ENCODE peak calls at places on chromosomes 13 and 19, in four cellular contexts. C, P, N and H are unnamed samples.

GRCh38 chr13:31674056-31674455 is 65.3 kb upstream of the RXFP2 start:
- DNase-seq in C (no peak), P (no peak), N (no peak), H (no peak)

GRCh38 chr13:48624858-48625257 is 28.9 kb upstream of the CYSLTR2 start:
- DNase-seq in P (no peak), N (no peak), C (no peak), H (no peak)

GRCh38 chr19:40234429-40235237 is 8.1 kb upstream of the CCNP start:
- DNase-seq in C (no peak), P (no peak), N (no peak), H (no peak)

GRCh38 chr13:52955505-52955904 is 73.1 kb upstream of the OLFM4 start:
- DNase-seq in C (no peak), N (no peak), P (no peak), H (no peak)

GRCh38 chr13:49806126-49806536 is 13.6 kb upstream of the KPNA3 start:
- DNase-seq in C (no peak), P (peak; percentile 90), N (no peak), H (no peak)

GRCh38 chr19:55254625-55254977 is 4.2 kb downstream of the PPP6R1 start:
- DNase-seq in C (no peak), P (no peak), N (no peak), H (no peak)

GRCh38 chr13:107865643-107866006 is 349.7 kb downstream of the LIG4 start:
- DNase-seq in N (no peak), C (no peak), P (no peak), H (no peak)

GRCh38 chr13:48000559-48001126 is 430 bp downstream of the SUCLA2 start:
- DNase-seq in N (peak; percentile 7), P (no peak), C (no peak), H (no peak)

GRCh38 chr19:17869114-17869608 is 2.6 kb upstream of the SLC5A5 start:
- DNase-seq in P (no peak), N (no peak), C (no peak), H (no peak)

GRCh38 chr13:36105726-36106125 is 25.5 kb downstream of the DCLK1 start:
- DNase-seq in C (no peak), P (no peak), N (no peak), H (no peak)

GRCh38 chr19:14385492-14385891 is 4.2 kb downstream of the ADGRE5 start:
- DNase-seq in N (no peak), P (no peak), C (no peak), H (peak; percentile 14)

GRCh38 chr19:48867119-48867921 is 1.1 kb downstream of the PLEKHA4 start:
- DNase-seq in N (no peak), C (no peak), P (no peak), H (peak; percentile 25)

GRCh38 chr19:7483720-7484201 is 5.1 kb downstream of the PEX11G start:
- DNase-seq in P (no peak), N (no peak), C (no peak), H (peak; percentile 46)

GRCh38 chr13:34076943-34077703 is 259.2 kb downstream of the RFC3 start:
- DNase-seq in C (no peak), N (peak; percentile 36), P (peak; percentile 16), H (no peak)

GRCh38 chr13:23673354-23673753 is 103.1 kb downstream of the TNFRSF19 start:
- DNase-seq in N (no peak), C (no peak), P (no peak), H (no peak)

GRCh38 chr13:75621147-75621546 is 15.0 kb upstream of the LMO7 start:
- DNase-seq in C (no peak), P (no peak), N (no peak), H (no peak)

GRCh38 chr13:112730157-112730671 is 40.4 kb downstream of the ATP11A start:
- DNase-seq in N (no peak), C (no peak), P (no peak), H (no peak)

GRCh38 chr19:2478756-2479555 is 3.0 kb downstream of the GADD45B start:
- DNase-seq in C (no peak), N (peak; percentile 58), P (no peak), H (no peak)

GRCh38 chr19:1736280-1736679 is 17.0 kb upstream of the ONECUT3 start:
- DNase-seq in N (no peak), P (no peak), C (no peak), H (no peak)

GRCh38 chr19:39555883-39556282 is 15.9 kb upstream of the EID2 start:
- DNase-seq in N (no peak), P (no peak), C (no peak), H (no peak)

GRCh38 chr13:73967397-73968165 is 166.6 kb downstream of the KLF12 start:
- DNase-seq in N (no peak), P (no peak), C (peak; percentile 89), H (no peak)

GRCh38 chr13:99199541-99200432 is 867 bp upstream of the UBAC2 start:
- DNase-seq in P (no peak), N (no peak), C (no peak), H (no peak)

GRCh38 chr13:68927387-68928026 is 1180.1 kb upstream of the ATXN8OS start:
- DNase-seq in N (peak; percentile 35), P (peak; percentile 12), C (no peak), H (no peak)

DNA sequence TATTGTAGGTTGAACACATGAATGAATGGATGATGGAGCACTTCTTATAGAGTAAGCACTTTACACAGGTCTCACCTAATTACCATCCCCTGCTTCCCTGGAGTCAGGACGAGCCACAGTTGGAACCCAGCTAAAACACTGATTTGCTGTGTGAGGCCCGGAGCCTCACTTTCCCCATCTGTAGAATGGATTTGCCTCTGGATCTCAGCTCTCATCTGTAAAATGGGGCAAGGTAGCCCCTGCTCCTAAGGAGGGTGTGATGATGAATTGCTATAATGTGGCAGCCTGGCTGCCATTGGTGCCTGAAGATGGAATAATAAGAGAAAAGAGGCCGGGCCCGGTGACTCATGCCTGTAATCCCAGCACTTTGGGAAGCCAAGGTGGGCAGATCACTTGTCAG is 1.4 kb upstream of the PTPRS start:
- DNase-seq in N (no peak), P (no peak), C (no peak), H (no peak)
- TF ChIP-seq HDAC2 in N (no peak), P (no peak), C (no peak), H (no peak)

GRCh38 chr13:29594310-29594709 is 1.2 kb downstream of the SLC7A1 start:
- DNase-seq in N (peak; percentile 80), C (peak; percentile 21), P (peak; percentile 81), H (peak; percentile 25)

GRCh38 chr13:29593605-29594297 is 1.7 kb downstream of the SLC7A1 start:
- DNase-seq in N (no peak), C (no peak), P (no peak), H (no peak)

GRCh38 chr13:29595380-29596063 is at the start of gene SLC7A1:
- DNase-seq in N (peak; percentile 73), C (peak; percentile 43), P (peak; percentile 70), H (peak; percentile 87)

GRCh38 chr13:29596064-29596418 is 553 bp upstream of the SLC7A1 start:
- DNase-seq in P (no peak), C (no peak), N (no peak), H (no peak)

DNA sequence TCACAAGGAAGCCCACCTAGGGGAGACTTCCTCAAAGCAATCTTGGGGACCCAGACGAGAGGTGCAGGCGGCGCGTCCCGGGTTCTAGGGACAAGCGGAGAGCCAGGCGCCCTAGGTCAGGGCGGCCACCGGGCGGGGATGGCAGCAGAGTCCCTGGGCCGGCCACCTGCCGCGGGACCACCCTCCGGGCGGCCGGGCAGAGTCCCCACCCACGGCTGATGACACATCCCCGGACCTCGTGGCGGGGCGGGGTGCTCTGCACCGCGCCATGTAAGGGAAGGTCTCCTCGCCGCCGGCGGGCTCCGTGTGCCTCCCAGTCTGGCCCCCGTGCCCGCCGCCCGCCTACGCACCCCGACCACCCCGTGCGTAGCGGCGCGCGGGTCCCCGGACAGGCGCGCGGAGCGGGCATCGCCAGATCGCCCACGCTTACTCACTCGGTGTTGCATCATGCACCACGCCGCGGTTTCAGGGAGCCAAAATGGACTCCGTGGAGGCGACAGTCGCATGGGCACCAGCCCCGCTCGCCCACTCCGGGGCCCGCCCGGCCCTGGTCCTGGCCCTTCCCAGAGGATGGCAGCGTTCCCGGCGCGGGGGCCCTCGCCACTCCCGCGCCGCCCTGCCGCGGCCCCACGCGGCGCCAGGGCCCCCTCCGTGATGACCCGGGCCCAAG is 643 bp downstream of the SLC7A1 start:
- DNase-seq in C (no peak), N (peak; percentile 30), P (no peak), H (peak; percentile 55)
- TF ChIP-seq HDAC2 in C (no peak), N (no peak), P (no peak), H (no peak)

GRCh38 chr19:47719047-47719885 is 6.0 kb downstream of the EHD2 start:
- DNase-seq in N (peak; percentile 91), P (peak; percentile 44), C (no peak), H (no peak)
- TF ChIP-seq HDAC2 in N (no peak), P (no peak), C (no peak), H (no peak)

GRCh38 chr13:95723428-95723827 is 46.5 kb downstream of the DNAJC3 start:
- DNase-seq in N (no peak), C (no peak), P (no peak), H (no peak)
- TF ChIP-seq HDAC2 in N (no peak), C (no peak), P (no peak), H (no peak)

GRCh38 chr13:40254394-40254793 is 412.0 kb downstream of the FOXO1 start:
- DNase-seq in N (peak; percentile 16), C (no peak), P (no peak), H (no peak)
- TF ChIP-seq HDAC2 in N (no peak), C (no peak), P (no peak), H (no peak)

GRCh38 chr19:31554360-31554759 is 205.1 kb upstream of the TSHZ3 start:
- DNase-seq in P (no peak), N (no peak), C (no peak), H (no peak)

GRCh38 chr19:31553844-31554215 is 204.6 kb upstream of the TSHZ3 start:
- DNase-seq in N (no peak), P (no peak), C (no peak), H (no peak)

GRCh38 chr19:31548941-31549340 is 199.7 kb upstream of the TSHZ3 start:
- DNase-seq in C (no peak), P (no peak), N (peak; percentile 33), H (no peak)

GRCh38 chr19:31555634-31556215 is 206.5 kb upstream of the TSHZ3 start:
- DNase-seq in C (no peak), N (peak; percentile 13), P (no peak), H (no peak)

GRCh38 chr19:31553112-31553843 is 204.0 kb upstream of the TSHZ3 start:
- DNase-seq in C (no peak), P (no peak), N (peak; percentile 29), H (peak; percentile 1)
- TF ChIP-seq HDAC2 in C (no peak), P (no peak), N (no peak), H (no peak)

GRCh38 chr19:16677060-16677459 is 16.1 kb downstream of the TMEM38A start:
- DNase-seq in N (no peak), C (no peak), P (no peak), H (no peak)

GRCh38 chr19:16671652-16672274 is 10.8 kb downstream of the TMEM38A start:
- DNase-seq in P (no peak), C (no peak), N (no peak), H (no peak)

GRCh38 chr19:16676101-16676798 is 15.3 kb downstream of the TMEM38A start:
- DNase-seq in N (no peak), C (no peak), P (peak; percentile 14), H (no peak)

GRCh38 chr19:16670291-16670690 is 9.4 kb downstream of the TMEM38A start:
- DNase-seq in N (no peak), C (no peak), P (no peak), H (no peak)

GRCh38 chr19:16673226-16673625 is 12.3 kb downstream of the TMEM38A start:
- DNase-seq in N (no peak), C (no peak), P (no peak), H (no peak)
- TF ChIP-seq HDAC2 in N (no peak), C (no peak), P (no peak), H (no peak)

GRCh38 chr13:77650409-77650808 is 47.1 kb upstream of the SLAIN1 start:
- DNase-seq in N (no peak), P (no peak), C (no peak), H (no peak)
- TF ChIP-seq HDAC2 in N (no peak), P (no peak), C (no peak), H (no peak)